ENCODE peak calls at places on chromosomes 13 and 19, in four cellular contexts. J is fibroblast of lung; S is stimulated activated CD4-positive, alpha-beta T cell treated with anti-CD3 and anti-CD28 coated beads, Interleukin-1b, Interleukin-23, amount 100 ng/mL, for 24 hours; U is effector memory CD8-positive, alpha-beta T cell. Q is an unnamed sample.

GRCh38 chr13:41049480-41049879 is 11.8 kb upstream of the WBP4 start:
- DNase-seq in J (no peak), S (no peak), U (no peak), Q (no peak)

GRCh38 chr19:33445752-33446070 is 72.2 kb downstream of the CEBPG start:
- DNase-seq in J (no peak), S (no peak), U (no peak), Q (no peak)

GRCh38 chr13:52162279-52163101 is 3.1 kb upstream of the NEK3 start:
- DNase-seq in J (peak), S (no peak), U (no peak), Q (peak)

GRCh38 chr19:40803857-40804782 is 5.1 kb downstream of the EGLN2 start:
- DNase-seq in J (no peak), S (no peak), U (peak), Q (no peak)

GRCh38 chr19:11737964-11738745 is 591 bp downstream of the ZNF823 start:
- DNase-seq in J (peak), S (no peak), U (peak), Q (no peak)

GRCh38 chr13:111508902-111509509 is 188.6 kb downstream of the TEX29 start:
- DNase-seq in J (no peak), S (no peak), U (no peak), Q (no peak)

GRCh38 chr13:79492313-79492798 is 11.4 kb downstream of the NDFIP2 start:
- DNase-seq in J (no peak), S (no peak), U (no peak), Q (peak)

GRCh38 chr19:41753936-41754529 is 1.3 kb upstream of the CEACAM6 start:
- DNase-seq in J (peak), S (peak), U (peak), Q (no peak)

GRCh38 chr13:29908411-29908810 is 58.0 kb upstream of the UBL3 start:
- DNase-seq in J (peak), S (no peak), U (no peak), Q (peak)

GRCh38 chr19:39307233-39307821 is 11.1 kb downstream of the IFNL1 start:
- DNase-seq in J (no peak), S (no peak), U (no peak), Q (no peak)

GRCh38 chr13:57632276-57633140 is 964 bp downstream of the PCDH17 start:
- DNase-seq in J (peak), S (no peak), U (no peak), Q (peak)

GRCh38 chr19:49468746-49469447 is 5.1 kb upstream of the FLT3LG start:
- DNase-seq in J (peak), S (peak), U (peak), Q (no peak)

GRCh38 chr19:2014731-2015610 is 543 bp downstream of the BTBD2 start:
- DNase-seq in J (no peak), S (no peak), U (peak), Q (no peak)

GRCh38 chr19:38145627-38146026 is 78.4 kb downstream of the DPF1 start:
- DNase-seq in J (peak), S (no peak), U (no peak), Q (no peak)

GRCh38 chr19:57682226-57682766 is 519 bp downstream of the ZNF551 start:
- DNase-seq in J (no peak), S (no peak), U (no peak), Q (no peak)

GRCh38 chr19:55070755-55071502 is 4.7 kb upstream of the EPS8L1 start:
- DNase-seq in J (peak), S (no peak), U (no peak), Q (peak)

GRCh38 chr19:8638078-8638619 is 7.7 kb downstream of the NFILZ start:
- DNase-seq in J (no peak), S (no peak), U (no peak), Q (peak)

GRCh38 chr13:64782459-64782858 is 2447.7 kb downstream of the PCDH9 start:
- DNase-seq in J (no peak), S (no peak), U (no peak), Q (no peak)

GRCh38 chr19:20482721-20483120 is 82.9 kb downstream of the ZNF737 start:
- DNase-seq in J (no peak), S (no peak), U (no peak), Q (no peak)

GRCh38 chr19:43430142-43430710 is 15.5 kb downstream of the TEX101 start:
- DNase-seq in J (peak), S (no peak), U (peak), Q (no peak)

GRCh38 chr19:13103961-13104847 is 1.5 kb upstream of the LYL1 start:
- DNase-seq in J (no peak), S (peak), U (peak), Q (no peak)

GRCh38 chr13:112060899-112061366 is 6.0 kb upstream of the SOX1 start:
- DNase-seq in J (no peak), S (no peak), U (no peak), Q (no peak)

GRCh38 chr13:44620057-44620456 is 43.9 kb upstream of the TSC22D1 start:
- DNase-seq in J (peak), S (no peak), U (no peak), Q (peak)

GRCh38 chr13:78254113-78254512 is 335.5 kb upstream of the EDNRB start:
- DNase-seq in J (no peak), S (no peak), U (no peak), Q (no peak)

GRCh38 chr13:50942630-50943311 is 33.2 kb downstream of the RNASEH2B start:
- DNase-seq in J (no peak), S (no peak), U (no peak), Q (no peak)

GRCh38 chr13:98955336-98955735 is 22.5 kb downstream of the DOCK9 start:
- DNase-seq in J (no peak), S (no peak), U (no peak), Q (no peak)

GRCh38 chr19:45424191-45425058 is 708 bp upstream of the ERCC1 start:
- DNase-seq in J (peak), S (no peak), U (no peak), Q (peak)

GRCh38 chr13:74839656-74840055 is 642.3 kb downstream of the TBC1D4 start:
- DNase-seq in J (peak), S (no peak), U (no peak), Q (peak)

GRCh38 chr19:12720851-12721655 is 2.7 kb downstream of the TNPO2 start:
- DNase-seq in J (peak), S (no peak), U (no peak), Q (peak)

GRCh38 chr13:22801402-22802003 is 379.3 kb upstream of the SGCG start:
- DNase-seq in J (peak), S (no peak), U (no peak), Q (no peak)

GRCh38 chr19:14369399-14370168 is 11.7 kb upstream of the ADGRE5 start:
- DNase-seq in J (peak), S (peak), U (peak), Q (peak)

GRCh38 chr13:107351305-107351704 is 783.4 kb upstream of the ARGLU1 start:
- DNase-seq in J (peak), S (no peak), U (no peak), Q (peak)

GRCh38 chr13:110366733-110367132 is 59.6 kb downstream of the COL4A2 start:
- DNase-seq in J (no peak), S (no peak), U (no peak), Q (no peak)

GRCh38 chr19:7475665-7476064 is 13.2 kb downstream of the PEX11G start:
- DNase-seq in J (no peak), S (no peak), U (no peak), Q (no peak)

GRCh38 chr13:95317037-95317989 is 16.1 kb upstream of the ABCC4 start:
- DNase-seq in J (peak), S (no peak), U (no peak), Q (peak)

GRCh38 chr13:112441226-112441625 is 65.1 kb downstream of the SPACA7 start:
- DNase-seq in J (no peak), S (no peak), U (no peak), Q (no peak)

GRCh38 chr13:90800082-90800746 is 547.3 kb upstream of the MIR17HG start:
- DNase-seq in J (peak), S (no peak), U (no peak), Q (no peak)

GRCh38 chr13:35984776-35985453 is 146.3 kb downstream of the DCLK1 start:
- DNase-seq in J (no peak), S (no peak), U (no peak), Q (no peak)

GRCh38 chr13:37490176-37490575 is 108.4 kb downstream of the POSTN start:
- DNase-seq in J (no peak), S (no peak), U (no peak), Q (peak)